ENCODE peak calls at places on chromosome 20, in four cellular contexts. M is mucosa of descending colon, V is fibroblast of lung, U is ovary. C is an unnamed sample.

GRCh38 chr20:5540091-5540490 is 210.1 kb upstream of the SHLD1 start:
- DNase-seq in M (no peak), V (no peak), U (no peak), C (no peak)

GRCh38 chr20:24629668-24630067 is 160.2 kb downstream of the SYNDIG1 start:
- DNase-seq in M (no peak), V (no peak), U (no peak), C (no peak)

GRCh38 chr20:57390604-57391438 is at the start of gene RBM38:
- DNase-seq in M (peak; percentile 80), V (peak; percentile 46), U (peak; percentile 81), C (no peak)

GRCh38 chr20:12875510-12875909 is 133.3 kb upstream of the SPTLC3 start:
- DNase-seq in M (no peak), V (no peak), U (no peak), C (no peak)

GRCh38 chr20:61797200-61797599 is 268.5 kb downstream of the TAF4 start:
- DNase-seq in M (no peak), V (peak; percentile 5), U (no peak), C (no peak)

GRCh38 chr20:57388953-57389694 is 2.1 kb upstream of the RBM38 start:
- DNase-seq in M (peak; percentile 87), V (peak; percentile 67), U (peak; percentile 87), C (peak; percentile 46)

GRCh38 chr20:25623736-25624499 is at the start of gene NANP:
- DNase-seq in M (peak; percentile 97), V (peak; percentile 97), U (peak; percentile 97), C (peak; percentile 94)

GRCh38 chr20:21701171-21701876 is 4.1 kb upstream of the PAX1 start:
- DNase-seq in M (no peak), V (no peak), U (no peak), C (no peak)

GRCh38 chr20:12110274-12110673 is 192.6 kb downstream of the BTBD3 start:
- DNase-seq in M (no peak), V (no peak), U (no peak), C (no peak)

GRCh38 chr20:56689852-56690485 is 60.9 kb downstream of the TFAP2C start:
- DNase-seq in M (no peak), V (peak; percentile 65), U (no peak), C (no peak)

GRCh38 chr20:21246143-21246542 is 57.0 kb upstream of the XRN2 start:
- DNase-seq in M (no peak), V (no peak), U (no peak), C (no peak)

GRCh38 chr20:15005300-15005986 is 668.0 kb upstream of the FLRT3 start:
- DNase-seq in M (no peak), V (peak; percentile 43), U (no peak), C (peak; percentile 76)

GRCh38 chr20:6654490-6655247 is 112.8 kb upstream of the BMP2 start:
- DNase-seq in M (peak; percentile 40), V (no peak), U (no peak), C (peak; percentile 98)

GRCh38 chr20:59820204-59821041 is 113.0 kb downstream of the SYCP2 start:
- DNase-seq in M (no peak), V (no peak), U (peak; percentile 54), C (peak; percentile 83)

GRCh38 chr20:9220874-9221547 is 152.1 kb downstream of the PLCB4 start:
- DNase-seq in M (no peak), V (peak; percentile 96), U (no peak), C (peak; percentile 23)

GRCh38 chr20:41408986-41409385 is 42.4 kb upstream of the EMILIN3 start:
- DNase-seq in M (no peak), V (peak; percentile 15), U (no peak), C (no peak)

GRCh38 chr20:41391587-41392001 is 25.0 kb upstream of the EMILIN3 start:
- DNase-seq in M (no peak), V (peak; percentile 52), U (no peak), C (peak; percentile 76)

GRCh38 chr20:22582960-22583772 is 1.2 kb downstream of the FOXA2 start:
- DNase-seq in M (peak; percentile 40), V (no peak), U (no peak), C (peak; percentile 16)

GRCh38 chr20:23091741-23092408 is 5.8 kb upstream of the CD93 start:
- DNase-seq in M (no peak), V (no peak), U (no peak), C (no peak)

GRCh38 chr20:1423625-1424106 is 30.8 kb upstream of the FKBP1A start:
- DNase-seq in M (peak; percentile 77), V (peak; percentile 83), U (no peak), C (peak; percentile 86)

GRCh38 chr20:47406849-47407682 is 50.6 kb upstream of the ZMYND8 start:
- DNase-seq in M (no peak), V (peak; percentile 27), U (no peak), C (no peak)

GRCh38 chr20:62872184-62872862 is 10.7 kb upstream of the TCFL5 start:
- DNase-seq in M (no peak), V (no peak), U (no peak), C (no peak)

GRCh38 chr20:23565503-23566056 is 2.7 kb downstream of the CST9L start:
- DNase-seq in M (no peak), V (no peak), U (no peak), C (no peak)

GRCh38 chr20:57047281-57048026 is 219.0 kb downstream of the BMP7 start:
- DNase-seq in M (peak; percentile 3), V (no peak), U (no peak), C (no peak)

GRCh38 chr20:49674383-49675352 is 39.0 kb downstream of the B4GALT5 start:
- DNase-seq in M (peak; percentile 62), V (peak; percentile 88), U (no peak), C (peak; percentile 56)
- TF ChIP-seq CTCF in M (no peak), V (no peak), U (no peak), C (peak; percentile 2)

GRCh38 chr20:34524426-34524825 is 8.2 kb downstream of the DYNLRB1 start:
- DNase-seq in M (no peak), V (no peak), U (no peak), C (no peak)

GRCh38 chr20:34525342-34525708 is 9.1 kb downstream of the DYNLRB1 start:
- DNase-seq in M (no peak), V (no peak), U (no peak), C (no peak)

GRCh38 chr20:34525709-34526416 is 9.6 kb downstream of the DYNLRB1 start:
- DNase-seq in M (peak; percentile 84), V (peak; percentile 99), U (peak; percentile 90), C (peak; percentile 100)

GRCh38 chr20:34526466-34526865 is 10.2 kb downstream of the DYNLRB1 start:
- DNase-seq in M (no peak), V (peak; percentile 15), U (no peak), C (peak; percentile 31)

DNA sequence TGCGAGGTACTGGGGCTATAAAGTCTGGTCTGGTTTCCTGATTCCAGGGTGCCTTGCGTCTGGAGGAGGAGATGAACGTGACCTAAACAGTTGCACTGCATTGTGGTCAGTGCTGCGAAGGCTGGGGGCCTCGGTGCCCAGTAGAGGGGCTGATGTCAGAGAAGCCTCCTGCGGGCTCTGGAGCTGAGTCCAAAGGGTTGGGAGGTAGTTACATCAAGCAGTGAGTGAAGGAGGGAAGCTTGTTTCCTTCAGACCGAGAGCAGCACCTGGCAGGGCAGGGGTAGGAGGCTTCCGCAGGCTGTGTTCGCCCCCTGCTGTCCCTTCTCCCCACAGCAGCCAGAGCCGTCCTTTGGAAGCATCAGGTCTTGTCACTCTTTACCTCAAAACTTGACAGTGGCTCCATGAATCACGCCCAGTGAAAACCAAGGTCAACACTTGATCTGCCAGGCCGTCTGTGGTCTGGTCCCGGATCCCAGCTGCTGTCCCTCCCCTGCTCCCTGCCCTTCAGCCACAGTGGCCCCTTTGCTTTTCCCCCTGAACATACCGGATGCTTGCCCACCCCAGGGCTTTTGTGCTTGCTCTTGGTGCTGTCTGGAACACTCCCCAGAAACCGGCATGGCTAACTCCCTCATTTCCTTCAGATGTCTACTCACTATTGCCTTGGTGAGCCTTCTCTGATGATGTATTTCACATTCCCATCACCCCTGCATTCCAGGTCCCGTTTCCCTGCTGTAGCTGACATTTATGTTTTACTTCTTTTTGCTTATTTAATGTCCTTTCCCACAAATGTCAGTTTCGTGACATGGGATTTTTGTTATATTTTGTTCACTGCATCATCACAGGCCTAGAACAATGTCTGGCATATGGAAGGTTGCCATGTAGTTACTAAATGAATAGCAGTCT is 7.0 kb downstream of the DYNLRB1 start:
- DNase-seq in M (peak; percentile 76), V (peak; percentile 50), U (peak; percentile 59), C (peak; percentile 45)
- TF ChIP-seq CTCF in M (no peak), V (peak; percentile 48), U (peak; percentile 16), C (peak; percentile 85)

GRCh38 chr20:38883081-38883980 is 42.9 kb upstream of the FAM83D start:
- DNase-seq in M (no peak), V (peak; percentile 1), U (no peak), C (no peak)
- TF ChIP-seq CTCF in M (no peak), V (no peak), U (no peak), C (no peak)

GRCh38 chr20:17680836-17681740 is 954 bp downstream of the RRBP1 start:
- DNase-seq in M (peak; percentile 81), V (peak; percentile 72), U (peak; percentile 90), C (peak; percentile 29)
- TF ChIP-seq CTCF in M (peak; percentile 58), V (peak; percentile 38), U (peak; percentile 87), C (peak; percentile 72)

DNA sequence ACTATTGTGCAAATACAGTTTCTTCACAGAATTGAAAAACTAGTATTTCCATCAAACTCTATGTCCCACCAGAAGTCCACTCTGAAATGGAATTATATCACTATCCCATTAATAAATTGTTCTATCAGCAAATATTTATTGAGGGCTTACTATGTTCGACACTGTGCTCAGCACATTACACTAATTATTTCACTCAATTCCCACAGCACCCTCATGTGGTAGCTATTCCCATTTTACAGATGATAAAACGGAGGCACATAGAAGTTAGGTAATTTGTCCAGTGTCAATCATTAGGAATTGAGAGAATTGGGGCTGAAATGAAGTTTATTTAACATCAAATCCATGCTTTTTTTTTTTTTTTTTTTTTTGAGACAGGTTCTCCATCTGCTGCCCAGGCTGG is 52.5 kb downstream of the MKKS start:
- DNase-seq in M (no peak), V (peak; percentile 23), U (no peak), C (no peak)
- TF ChIP-seq CTCF in M (no peak), V (no peak), U (no peak), C (no peak)

GRCh38 chr20:31604567-31605030 is 490 bp upstream of the ID1 start:
- DNase-seq in M (peak; percentile 35), V (no peak), U (no peak), C (no peak)

GRCh38 chr20:31603822-31604566 is 1.1 kb upstream of the ID1 start:
- DNase-seq in M (peak; percentile 99), V (peak; percentile 98), U (peak; percentile 91), C (peak; percentile 90)

GRCh38 chr20:31606678-31606927 is 1.5 kb downstream of the ID1 start:
- DNase-seq in M (peak; percentile 36), V (no peak), U (no peak), C (no peak)

GRCh38 chr20:31605902-31606677 is 1.0 kb downstream of the ID1 start:
- DNase-seq in M (peak; percentile 46), V (peak; percentile 25), U (peak; percentile 58), C (no peak)

GRCh38 chr20:31605031-31605901 is at the start of gene ID1:
- DNase-seq in M (peak; percentile 98), V (peak; percentile 93), U (peak; percentile 95), C (peak; percentile 83)
- TF ChIP-seq CTCF in M (no peak), V (no peak), U (no peak), C (no peak)